ENCODE peak calls at places on chromosome 12, in eight cellular contexts. E is IMR-90, P is MM.1S, O is progenitor cell of endocrine pancreas, A is heart left ventricle, F is body of pancreas, Y is Calu3, L is tibial artery. R is an unnamed sample.

GRCh38 chr12:98714426-98714825 is 69.3 kb downstream of the APAF1 start:
- DNase-seq in E (no peak), P (no peak), O (no peak), A (no peak), F (no peak), Y (no peak), L (no peak), R (no peak)

GRCh38 chr12:100753837-100754236 is 40.7 kb upstream of the ANO4 start:
- DNase-seq in E (peak), P (no peak), O (no peak), A (no peak), F (no peak), Y (no peak), L (no peak), R (no peak)

GRCh38 chr12:12428047-12428446 is 71.2 kb downstream of the BORCS5 start:
- DNase-seq in E (no peak), P (no peak), O (no peak), A (no peak), F (no peak), Y (no peak), L (no peak), R (no peak)

GRCh38 chr12:115599251-115599811 is 678.2 kb downstream of the MED13L start:
- DNase-seq in E (no peak), P (no peak), O (peak), A (peak), F (no peak), Y (no peak), L (no peak), R (no peak)

GRCh38 chr12:17235996-17236395 is 630.0 kb upstream of the LMO3 start:
- DNase-seq in E (no peak), P (no peak), O (no peak), A (no peak), F (no peak), Y (no peak), L (no peak), R (no peak)

GRCh38 chr12:78149459-78149858 is 318.8 kb downstream of the NAV3 start:
- DNase-seq in E (no peak), P (no peak), O (no peak), A (no peak), F (no peak), Y (no peak), L (no peak), R (no peak)

GRCh38 chr12:19105468-19105867 is 24.1 kb upstream of the PLEKHA5 start:
- DNase-seq in E (no peak), P (no peak), O (no peak), A (no peak), F (no peak), Y (no peak), L (no peak), R (no peak)

GRCh38 chr12:6292606-6293005 is 17.9 kb upstream of the PLEKHG6 start:
- DNase-seq in E (peak), P (no peak), O (no peak), A (no peak), F (no peak), Y (no peak), L (no peak), R (no peak)

GRCh38 chr12:27981874-27982273 is 9.3 kb upstream of the PTHLH start:
- DNase-seq in E (peak), P (no peak), O (no peak), A (no peak), F (no peak), Y (no peak), L (no peak), R (no peak)

GRCh38 chr12:6937481-6938352 is 5.9 kb upstream of the RNU7-1 start:
- DNase-seq in E (peak), P (peak), O (peak), A (peak), F (peak), Y (peak), L (peak), R (peak)

GRCh38 chr12:123808167-123808566 is 46.1 kb downstream of the DNAH10 start:
- DNase-seq in E (peak), P (no peak), O (no peak), A (no peak), F (no peak), Y (peak), L (no peak), R (no peak)

GRCh38 chr12:116726749-116727148 is 11.1 kb downstream of the SPRING1 start:
- DNase-seq in E (no peak), P (no peak), O (no peak), A (no peak), F (no peak), Y (no peak), L (no peak), R (no peak)

GRCh38 chr12:32821293-32822089 is 65.8 kb upstream of the YARS2 start:
- DNase-seq in E (no peak), P (peak), O (no peak), A (no peak), F (no peak), Y (no peak), L (no peak), R (no peak)

GRCh38 chr12:108214486-108214885 is 85.4 kb downstream of the WSCD2 start:
- DNase-seq in E (peak), P (peak), O (peak), A (no peak), F (peak), Y (peak), L (no peak), R (no peak)

GRCh38 chr12:12353276-12353675 is 3.2 kb upstream of the MANSC1 start:
- DNase-seq in E (no peak), P (no peak), O (no peak), A (no peak), F (no peak), Y (no peak), L (no peak), R (no peak)

GRCh38 chr12:132345126-132345525 is 15.7 kb upstream of the GALNT9 start:
- DNase-seq in E (no peak), P (no peak), O (no peak), A (no peak), F (no peak), Y (no peak), L (no peak), R (no peak)

GRCh38 chr12:115771065-115771464 is 506.4 kb downstream of the MED13L start:
- DNase-seq in E (no peak), P (no peak), O (no peak), A (no peak), F (no peak), Y (no peak), L (no peak), R (no peak)

GRCh38 chr12:76706099-76706498 is 57.8 kb upstream of the ZDHHC17 start:
- DNase-seq in E (peak), P (no peak), O (no peak), A (no peak), F (no peak), Y (no peak), L (no peak), R (no peak)

GRCh38 chr12:88578821-88579518 is 1.3 kb downstream of the KITLG start:
- DNase-seq in E (no peak), P (no peak), O (peak), A (no peak), F (peak), Y (peak), L (peak), R (no peak)

GRCh38 chr12:53195516-53196420 is 11.3 kb downstream of the ITGB7 start:
- DNase-seq in E (no peak), P (no peak), O (no peak), A (no peak), F (no peak), Y (no peak), L (no peak), R (no peak)

GRCh38 chr12:65695077-65695865 is 129.0 kb upstream of the HMGA2 start:
- DNase-seq in E (peak), P (no peak), O (no peak), A (peak), F (peak), Y (peak), L (peak), R (no peak)

GRCh38 chr12:23950011-23950774 is 723 bp upstream of the SOX5 start:
- DNase-seq in E (peak), P (no peak), O (no peak), A (no peak), F (no peak), Y (no peak), L (peak), R (no peak)

GRCh38 chr12:62683724-62684501 is 217.3 kb downstream of the MON2 start:
- DNase-seq in E (peak), P (no peak), O (no peak), A (peak), F (peak), Y (no peak), L (peak), R (no peak)

GRCh38 chr12:78556651-78557050 is 307.9 kb upstream of the SYT1 start:
- DNase-seq in E (no peak), P (no peak), O (no peak), A (no peak), F (no peak), Y (no peak), L (no peak), R (no peak)

DNA sequence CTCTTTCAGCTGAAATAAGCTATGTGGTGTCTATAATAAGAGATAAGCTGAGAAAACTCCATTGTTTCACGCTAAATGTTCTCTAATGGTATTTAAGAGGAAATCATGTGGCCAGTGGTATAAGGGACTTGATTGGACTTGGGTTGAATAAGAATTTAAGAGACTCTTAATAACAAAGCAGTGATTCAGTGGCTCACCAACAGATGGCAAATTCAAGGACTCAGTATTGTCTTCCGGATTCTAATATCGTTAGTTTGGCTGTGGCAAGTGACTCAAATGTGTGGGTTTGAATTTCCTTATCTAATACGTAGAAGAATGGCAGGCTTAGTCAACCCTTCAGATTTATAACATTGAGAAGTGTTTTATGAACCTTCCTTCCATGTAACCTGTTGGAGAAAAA is 49.1 kb upstream of the KCNH3 start:
- DNase-seq in E (peak), P (no peak), O (no peak), A (no peak), F (no peak), Y (no peak), L (no peak), R (no peak)
- TF ChIP-seq CTCF in E (peak), P (no peak), O (no peak), A (no peak), F (no peak), Y (no peak), L (no peak), R (no peak)

GRCh38 chr12:42663621-42664020 is 74.1 kb upstream of the PRICKLE1 start:
- DNase-seq in E (no peak), P (no peak), O (no peak), A (no peak), F (no peak), Y (no peak), L (no peak), R (no peak)

GRCh38 chr12:42660968-42661937 is 71.7 kb upstream of the PRICKLE1 start:
- DNase-seq in E (no peak), P (no peak), O (no peak), A (no peak), F (no peak), Y (no peak), L (no peak), R (no peak)

GRCh38 chr12:42669471-42669997 is 80.0 kb upstream of the PRICKLE1 start:
- DNase-seq in E (no peak), P (no peak), O (no peak), A (no peak), F (no peak), Y (no peak), L (no peak), R (no peak)

GRCh38 chr12:42670719-42671118 is 81.2 kb upstream of the PRICKLE1 start:
- DNase-seq in E (no peak), P (no peak), O (no peak), A (no peak), F (no peak), Y (no peak), L (no peak), R (no peak)

GRCh38 chr12:42666671-42667243 is 77.2 kb upstream of the PRICKLE1 start:
- DNase-seq in E (peak), P (no peak), O (no peak), A (no peak), F (no peak), Y (peak), L (no peak), R (no peak)
- TF ChIP-seq CTCF in E (no peak), P (no peak), O (no peak), A (no peak), F (no peak), Y (no peak), L (no peak), R (no peak)

DNA sequence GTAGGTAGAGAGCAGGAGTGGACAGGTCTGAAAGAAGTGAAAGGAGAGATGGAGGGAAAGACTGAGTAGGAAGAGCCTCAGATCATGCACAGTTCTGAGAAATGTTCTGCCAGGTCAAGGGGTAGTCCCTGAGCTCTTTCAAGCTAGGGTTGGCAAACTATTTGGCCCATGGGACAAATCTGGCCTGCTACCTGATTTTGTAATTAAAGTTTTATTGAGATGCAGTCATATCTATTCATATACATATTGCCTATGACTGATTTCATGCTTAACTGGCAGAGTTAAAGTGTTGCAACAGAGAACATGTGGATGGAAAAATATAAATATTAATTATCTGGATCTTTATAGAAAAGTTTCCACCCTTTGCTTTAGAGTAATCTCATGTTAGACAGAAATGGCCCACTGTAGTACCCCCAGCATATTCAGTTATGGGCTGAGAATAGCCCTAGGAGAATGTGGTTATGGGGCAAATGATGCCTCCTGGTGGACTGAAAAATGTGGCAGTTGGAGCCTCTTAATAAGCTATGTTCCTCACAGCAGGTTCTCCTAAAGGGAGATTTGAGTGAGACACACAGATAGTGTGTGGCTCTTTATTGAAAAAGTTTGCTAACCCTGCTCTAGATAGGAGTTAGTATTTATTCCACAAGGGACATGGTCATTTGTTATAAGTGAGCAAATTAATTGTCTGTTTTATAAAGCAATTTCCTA is 476.9 kb downstream of the LRIG3 start:
- DNase-seq in E (peak), P (peak), O (no peak), A (no peak), F (no peak), Y (peak), L (no peak), R (no peak)
- TF ChIP-seq CTCF in E (peak), P (peak), O (peak), A (peak), F (peak), Y (peak), L (peak), R (no peak)

DNA sequence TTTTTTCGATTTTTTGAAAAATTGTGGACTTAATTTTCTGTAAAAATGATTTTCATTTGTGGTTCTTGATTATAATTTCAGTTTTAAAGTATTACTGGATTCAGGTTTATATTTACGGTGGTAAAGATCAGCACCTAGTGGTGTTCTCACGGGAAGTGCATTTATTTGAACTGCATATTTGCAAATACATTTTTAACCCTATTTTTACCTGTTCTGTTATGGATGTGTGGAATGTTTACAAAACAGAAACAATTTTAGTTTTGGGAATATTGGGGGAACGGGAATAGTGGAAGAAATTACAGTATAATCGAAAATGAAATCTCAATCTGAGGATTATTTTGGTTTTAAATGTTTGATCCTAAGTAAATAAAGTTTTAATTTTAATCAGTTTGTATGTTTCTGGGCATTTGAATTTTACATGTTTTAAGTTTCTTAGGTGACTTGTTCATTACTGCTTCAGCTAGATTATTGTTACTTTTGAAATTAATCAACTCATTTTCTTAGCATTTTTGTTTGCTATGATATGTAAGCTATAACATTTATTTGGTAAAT is 805 bp downstream of the ATF7IP start:
- DNase-seq in E (peak), P (peak), O (no peak), A (no peak), F (no peak), Y (no peak), L (no peak), R (no peak)
- TF ChIP-seq CTCF in E (peak), P (peak), O (peak), A (peak), F (peak), Y (no peak), L (peak), R (no peak)

GRCh38 chr12:48934312-48934706 is 9.0 kb upstream of the FKBP11 start:
- DNase-seq in E (no peak), P (peak), O (no peak), A (no peak), F (no peak), Y (no peak), L (no peak), R (no peak)

GRCh38 chr12:48938805-48939204 is 13.5 kb upstream of the FKBP11 start:
- DNase-seq in E (no peak), P (no peak), O (no peak), A (no peak), F (no peak), Y (no peak), L (no peak), R (peak)

GRCh38 chr12:48940181-48940580 is 14.9 kb upstream of the FKBP11 start:
- DNase-seq in E (peak), P (no peak), O (no peak), A (no peak), F (no peak), Y (no peak), L (no peak), R (no peak)

GRCh38 chr12:48936379-48936979 is 11.2 kb upstream of the FKBP11 start:
- DNase-seq in E (peak), P (peak), O (peak), A (peak), F (peak), Y (peak), L (peak), R (peak)

DNA sequence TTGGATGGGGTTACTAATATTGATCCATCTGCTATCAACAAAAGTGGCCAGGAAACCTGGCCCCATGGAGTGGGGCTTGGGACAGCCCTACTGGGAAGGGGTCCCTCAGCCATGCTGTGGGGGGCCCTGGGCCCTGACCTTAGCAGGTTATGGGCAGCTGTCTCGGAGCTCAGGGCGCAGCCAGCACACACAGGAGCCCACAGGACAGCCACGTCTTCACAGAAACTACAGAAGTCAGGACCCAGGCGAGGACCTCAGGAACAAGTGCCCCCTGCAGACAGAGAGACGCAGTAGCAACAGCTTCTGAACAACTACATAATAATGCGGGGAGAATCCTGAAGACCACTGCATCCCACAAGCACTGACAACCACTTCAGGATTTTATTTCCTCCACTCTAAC is 11.9 kb upstream of the FKBP11 start:
- DNase-seq in E (no peak), P (no peak), O (no peak), A (no peak), F (no peak), Y (no peak), L (no peak), R (no peak)
- TF ChIP-seq CTCF in E (no peak), P (peak), O (peak), A (no peak), F (no peak), Y (no peak), L (no peak), R (no peak)